ENCODE peak calls at places on chromosomes 12 and 14, in seven cellular contexts. U is CD8-positive, alpha-beta memory T cell; V is K562; A is heart right ventricle; E is effector memory CD4-positive, alpha-beta T cell; I is AG04450; B is sigmoid colon. Z is an unnamed sample.

GRCh38 chr12:13811061-13811460 is 170.3 kb downstream of the GRIN2B start:
- DNase-seq in A (no peak), E (no peak), B (no peak), V (no peak), I (no peak), U (no peak), Z (no peak)

GRCh38 chr12:122641976-122642375 is 61.2 kb downstream of the HCAR2 start:
- DNase-seq in A (no peak), B (no peak), I (no peak), V (no peak), E (no peak), U (no peak), Z (no peak)

GRCh38 chr12:52826611-52827498 is 7.3 kb downstream of the KRT79 start:
- DNase-seq in U (no peak), A (no peak), E (no peak), V (no peak), I (no peak), B (no peak), Z (no peak)

GRCh38 chr12:4193821-4194220 is 79.7 kb upstream of the CCND2 start:
- DNase-seq in V (no peak), A (no peak), I (no peak), U (no peak), E (no peak), B (no peak), Z (no peak)

GRCh38 chr12:6944381-6945186 is 762 bp downstream of the C12orf57 start:
- DNase-seq in V (peak; percentile 57), B (peak; percentile 98), U (peak; percentile 82), A (peak; percentile 95), I (peak; percentile 88), E (peak; percentile 82), Z (peak; percentile 97)

GRCh38 chr14:57317248-57317833 is 48.6 kb downstream of the AP5M1 start:
- DNase-seq in B (peak; percentile 74), A (peak; percentile 72), V (peak; percentile 55), U (peak; percentile 60), E (peak; percentile 45), I (peak; percentile 51), Z (no peak)

GRCh38 chr14:87066221-87066817 is 926.7 kb downstream of the GALC start:
- DNase-seq in B (no peak), V (no peak), I (no peak), A (no peak), U (no peak), E (no peak), Z (no peak)

GRCh38 chr14:23071975-23072539 is 14.7 kb upstream of the CDH24 start:
- DNase-seq in U (no peak), V (no peak), A (no peak), B (no peak), E (no peak), I (no peak), Z (no peak)

GRCh38 chr14:63308723-63309317 is 9.9 kb downstream of the GPHB5 start:
- DNase-seq in A (no peak), V (peak; percentile 6), U (no peak), B (no peak), I (no peak), E (no peak), Z (no peak)

GRCh38 chr12:108642269-108642870 is 8.7 kb upstream of the SELPLG start:
- DNase-seq in A (no peak), U (no peak), I (no peak), B (no peak), V (no peak), E (no peak), Z (no peak)

GRCh38 chr12:108381793-108382436 is 42.8 kb upstream of the CMKLR1 start:
- DNase-seq in A (no peak), I (no peak), B (no peak), U (no peak), E (no peak), V (no peak), Z (no peak)

GRCh38 chr12:75656650-75657049 is 145.2 kb upstream of the KRR1 start:
- DNase-seq in A (no peak), I (peak; percentile 76), E (no peak), V (no peak), B (no peak), U (no peak), Z (no peak)

GRCh38 chr14:53696217-53696965 is 260.2 kb downstream of the BMP4 start:
- DNase-seq in B (no peak), E (no peak), I (no peak), V (no peak), U (no peak), A (no peak), Z (no peak)

GRCh38 chr12:64385019-64385418 is 5.5 kb downstream of the C12orf56 start:
- DNase-seq in V (no peak), I (no peak), U (no peak), A (no peak), E (no peak), B (no peak), Z (no peak)

GRCh38 chr12:69097619-69098368 is 141.6 kb upstream of the CPSF6 start:
- DNase-seq in I (no peak), E (no peak), V (no peak), A (no peak), U (no peak), B (no peak), Z (no peak)

GRCh38 chr12:105083041-105083440 is 1.2 kb downstream of the ALDH1L2 start:
- DNase-seq in V (no peak), I (no peak), U (no peak), A (no peak), B (no peak), E (no peak), Z (no peak)

GRCh38 chr14:79584679-79585078 is 626.6 kb downstream of the DIO2 start:
- DNase-seq in E (no peak), B (no peak), V (no peak), U (no peak), A (no peak), I (peak; percentile 86), Z (no peak)

GRCh38 chr14:103086771-103087342 is 2.8 kb downstream of the LBHD2 start:
- DNase-seq in E (no peak), V (no peak), U (no peak), I (no peak), A (no peak), B (no peak), Z (no peak)

GRCh38 chr14:46250113-46250703 is 401.4 kb downstream of the RPL10L start:
- DNase-seq in I (no peak), A (no peak), B (no peak), U (no peak), V (no peak), E (no peak), Z (no peak)

GRCh38 chr12:31220061-31220460 is 105.9 kb downstream of the SINHCAF start:
- DNase-seq in A (no peak), B (no peak), U (no peak), I (no peak), V (no peak), E (no peak), Z (no peak)

GRCh38 chr14:69131176-69131575 is 21.7 kb downstream of the DCAF5 start:
- DNase-seq in V (no peak), A (no peak), U (no peak), I (no peak), B (no peak), E (no peak), Z (no peak)

GRCh38 chr14:69132513-69133181 is 20.3 kb downstream of the DCAF5 start:
- DNase-seq in I (no peak), U (no peak), B (no peak), A (no peak), V (no peak), E (no peak), Z (no peak)

GRCh38 chr14:69135133-69135532 is 17.8 kb downstream of the DCAF5 start:
- DNase-seq in B (no peak), A (no peak), V (no peak), U (no peak), E (no peak), I (no peak), Z (no peak)

GRCh38 chr14:69133206-69134125 is 19.5 kb downstream of the DCAF5 start:
- DNase-seq in A (no peak), U (no peak), B (no peak), E (no peak), V (peak; percentile 37), I (no peak), Z (no peak)

DNA sequence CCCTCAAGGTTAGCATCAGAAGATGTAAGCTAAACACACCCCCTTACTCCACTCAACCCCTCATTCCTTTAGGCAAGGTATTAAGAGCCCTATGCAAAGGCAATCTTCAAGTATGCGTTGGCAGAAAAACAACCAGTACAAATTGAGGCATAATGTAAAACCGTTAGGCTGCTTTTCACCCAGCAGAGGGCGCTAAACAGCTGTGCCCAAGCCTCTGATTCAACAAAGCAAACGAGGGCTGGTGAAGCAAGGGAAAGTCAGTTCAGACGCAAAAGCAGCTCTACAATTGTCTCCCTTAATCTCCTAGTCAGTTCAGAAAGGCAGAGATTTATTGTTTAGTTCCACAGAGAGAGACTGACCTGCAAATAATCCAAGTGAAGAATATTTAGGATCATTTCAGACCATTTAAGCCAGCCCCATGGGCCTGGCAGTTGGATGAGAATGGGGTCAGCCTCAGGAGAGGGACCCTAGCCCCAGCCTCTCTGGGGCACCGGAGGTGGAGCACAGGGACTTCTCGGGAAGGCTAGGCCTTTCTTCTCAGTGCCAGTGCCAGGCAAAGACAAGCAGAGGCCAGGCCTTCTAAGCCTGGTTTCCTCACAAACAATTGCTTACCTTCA is 23.5 kb downstream of the DCAF5 start:
- DNase-seq in B (peak; percentile 89), A (peak; percentile 76), V (peak; percentile 51), I (peak; percentile 71), U (peak; percentile 54), E (peak; percentile 48), Z (no peak)
- H3K27ac ChIP-seq in B (peak overlapping the region; percentile 68), A (no peak overlapping the region), V (no peak overlapping the region), I (peak overlapping the region; percentile 22), U (no peak overlapping the region), E (no peak overlapping the region), Z (no peak overlapping the region)

GRCh38 chr14:93688239-93688666 is 100.0 kb downstream of the PRIMA1 start:
- DNase-seq in I (no peak), U (no peak), B (no peak), E (no peak), A (no peak), V (no peak), Z (no peak)
- H3K27ac ChIP-seq in I (no peak overlapping the region), U (no peak overlapping the region), B (no peak overlapping the region), E (no peak overlapping the region), A (no peak overlapping the region), V (no peak overlapping the region), Z (no peak overlapping the region)

DNA sequence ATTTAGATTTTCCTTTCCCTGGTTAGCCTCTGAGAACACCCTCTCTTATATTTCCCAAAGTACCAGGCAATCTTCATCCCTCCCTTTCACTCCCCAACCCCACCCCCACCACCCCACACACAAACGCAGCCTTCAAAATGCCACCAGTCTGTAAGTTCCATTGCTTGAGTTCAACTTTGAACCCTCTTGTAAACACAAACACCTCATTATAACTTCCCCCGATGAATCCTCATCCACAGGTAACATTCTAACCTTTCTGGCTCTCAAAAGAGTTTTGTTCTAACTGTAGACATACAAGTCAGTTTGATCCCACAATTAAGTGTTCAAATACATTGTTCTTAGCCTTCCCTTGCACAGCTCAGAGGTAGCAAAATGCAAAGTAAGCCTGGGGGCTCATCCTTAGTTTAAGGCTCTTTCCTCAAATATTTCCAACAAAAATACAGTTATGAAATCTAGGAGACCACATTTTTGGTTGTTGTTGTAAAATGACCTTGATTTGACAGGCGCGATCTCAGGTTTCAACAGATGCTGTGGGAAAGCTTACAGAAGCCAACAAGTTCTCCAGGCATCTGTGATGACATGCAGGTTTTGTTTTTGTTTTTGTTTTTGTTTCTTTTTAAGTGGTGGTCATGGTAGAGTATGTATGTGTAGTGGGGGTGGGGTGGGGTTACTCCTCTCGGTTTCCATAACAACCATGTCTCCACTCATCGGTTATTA is 199.6 kb upstream of the FOXN3 start:
- DNase-seq in I (no peak), U (peak; percentile 55), A (no peak), B (no peak), V (no peak), E (peak; percentile 32), Z (no peak)
- H3K27ac ChIP-seq in I (no peak overlapping the region), U (peak overlapping the region; percentile 88), A (peak overlapping the region; percentile 83), B (no peak overlapping the region), V (no peak overlapping the region), E (peak overlapping the region; percentile 78), Z (peak overlapping the region; percentile 24)

GRCh38 chr14:91377700-91378652 is 39.6 kb downstream of the CCDC88C start:
- DNase-seq in V (no peak), I (no peak), A (no peak), E (no peak), B (no peak), U (no peak), Z (no peak)
- H3K27ac ChIP-seq in V (no peak overlapping the region), I (no peak overlapping the region), A (no peak overlapping the region), E (peak overlapping the region; percentile 28), B (no peak overlapping the region), U (peak overlapping the region; percentile 3), Z (no peak overlapping the region)